ENCODE peak calls at places on chromosomes 2 and 18, in six cellular contexts. One of them, this sample, is unnamed.

GRCh38 chr2:85324639-85325465 is 2.9 kb downstream of the TGOLN2 start:
- DNase-seq in AG09319: no peak
- DNase-seq in Calu3: peak
- DNase-seq in neural crest cell: no peak
- DNase-seq in left lung: no peak
- DNase-seq in lower lobe of right lung: no peak
- DNase-seq in this sample: no peak

GRCh38 chr2:121073320-121074210 is 211.4 kb downstream of the TFCP2L1 start:
- DNase-seq in AG09319: no peak
- DNase-seq in Calu3: no peak
- DNase-seq in neural crest cell: no peak
- DNase-seq in left lung: peak
- DNase-seq in lower lobe of right lung: no peak
- DNase-seq in this sample: no peak

GRCh38 chr2:51218057-51218456 is 186.1 kb upstream of the NRXN1 start:
- DNase-seq in AG09319: no peak
- DNase-seq in Calu3: no peak
- DNase-seq in neural crest cell: no peak
- DNase-seq in left lung: no peak
- DNase-seq in lower lobe of right lung: no peak
- DNase-seq in this sample: no peak

GRCh38 chr2:201938151-201938815 is 95.4 kb upstream of the FZD7 start:
- DNase-seq in AG09319: no peak
- DNase-seq in Calu3: peak
- DNase-seq in neural crest cell: no peak
- DNase-seq in left lung: no peak
- DNase-seq in lower lobe of right lung: no peak
- DNase-seq in this sample: no peak

GRCh38 chr18:77063256-77063655 is 69.3 kb downstream of the MBP start:
- DNase-seq in AG09319: no peak
- DNase-seq in Calu3: no peak
- DNase-seq in neural crest cell: no peak
- DNase-seq in left lung: no peak
- DNase-seq in lower lobe of right lung: peak
- DNase-seq in this sample: no peak

GRCh38 chr18:25425030-25425429 is 73.1 kb upstream of the ZNF521 start:
- DNase-seq in AG09319: no peak
- DNase-seq in Calu3: no peak
- DNase-seq in neural crest cell: no peak
- DNase-seq in left lung: no peak
- DNase-seq in lower lobe of right lung: no peak
- DNase-seq in this sample: no peak

GRCh38 chr2:224103603-224104002 is 64.5 kb upstream of the SERPINE2 start:
- DNase-seq in AG09319: no peak
- DNase-seq in Calu3: no peak
- DNase-seq in neural crest cell: no peak
- DNase-seq in left lung: no peak
- DNase-seq in lower lobe of right lung: no peak
- DNase-seq in this sample: no peak

GRCh38 chr18:269480-270090 is 1.7 kb upstream of the THOC1 start:
- DNase-seq in AG09319: no peak
- DNase-seq in Calu3: no peak
- DNase-seq in neural crest cell: no peak
- DNase-seq in left lung: no peak
- DNase-seq in lower lobe of right lung: no peak
- DNase-seq in this sample: no peak

GRCh38 chr2:137797630-137798029 is 166.6 kb upstream of the HNMT start:
- DNase-seq in AG09319: no peak
- DNase-seq in Calu3: no peak
- DNase-seq in neural crest cell: no peak
- DNase-seq in left lung: no peak
- DNase-seq in lower lobe of right lung: no peak
- DNase-seq in this sample: no peak

GRCh38 chr2:202671317-202672035 is 36.7 kb downstream of the FAM117B start:
- DNase-seq in AG09319: no peak
- DNase-seq in Calu3: no peak
- DNase-seq in neural crest cell: no peak
- DNase-seq in left lung: no peak
- DNase-seq in lower lobe of right lung: no peak
- DNase-seq in this sample: no peak

GRCh38 chr18:65788373-65788772 is 37.6 kb downstream of the CDH7 start:
- DNase-seq in AG09319: no peak
- DNase-seq in Calu3: peak
- DNase-seq in neural crest cell: no peak
- DNase-seq in left lung: no peak
- DNase-seq in lower lobe of right lung: no peak
- DNase-seq in this sample: no peak

DNA sequence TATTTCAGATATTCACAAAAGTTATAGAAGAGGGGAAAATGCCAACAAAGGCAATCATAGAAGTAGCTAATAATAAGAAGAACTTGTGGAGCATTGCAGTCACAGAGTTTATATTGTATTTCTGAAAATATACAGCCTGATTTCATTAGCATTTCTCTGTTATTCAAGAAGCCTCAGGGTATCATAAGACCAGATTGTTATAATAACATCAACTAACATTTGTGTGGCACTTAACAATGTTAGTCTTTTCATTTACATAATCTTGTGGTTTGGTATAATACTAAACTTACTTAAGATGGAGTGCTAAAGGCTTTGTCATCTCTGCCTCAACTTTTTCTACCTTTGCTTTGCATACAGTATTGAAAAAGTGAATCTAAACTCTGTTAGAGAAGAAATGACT is 61.6 kb upstream of the TACR1 start:
- DNase-seq in AG09319: no peak
- DNase-seq in Calu3: no peak
- DNase-seq in neural crest cell: no peak
- DNase-seq in left lung: no peak
- DNase-seq in lower lobe of right lung: no peak
- DNase-seq in this sample: no peak
- TF ChIP-seq CTCF in AG09319: no peak
- TF ChIP-seq CTCF in Calu3: no peak
- TF ChIP-seq CTCF in neural crest cell: no peak
- TF ChIP-seq CTCF in left lung: no peak
- TF ChIP-seq CTCF in lower lobe of right lung: no peak
- TF ChIP-seq CTCF in this sample: no peak

GRCh38 chr2:55157474-55157884 is 74.6 kb downstream of the CLHC1 start:
- DNase-seq in AG09319: no peak
- DNase-seq in Calu3: no peak
- DNase-seq in neural crest cell: no peak
- DNase-seq in left lung: no peak
- DNase-seq in lower lobe of right lung: no peak
- DNase-seq in this sample: peak
- TF ChIP-seq CTCF in AG09319: no peak
- TF ChIP-seq CTCF in Calu3: no peak
- TF ChIP-seq CTCF in neural crest cell: no peak
- TF ChIP-seq CTCF in left lung: no peak
- TF ChIP-seq CTCF in lower lobe of right lung: peak
- TF ChIP-seq CTCF in this sample: peak

DNA sequence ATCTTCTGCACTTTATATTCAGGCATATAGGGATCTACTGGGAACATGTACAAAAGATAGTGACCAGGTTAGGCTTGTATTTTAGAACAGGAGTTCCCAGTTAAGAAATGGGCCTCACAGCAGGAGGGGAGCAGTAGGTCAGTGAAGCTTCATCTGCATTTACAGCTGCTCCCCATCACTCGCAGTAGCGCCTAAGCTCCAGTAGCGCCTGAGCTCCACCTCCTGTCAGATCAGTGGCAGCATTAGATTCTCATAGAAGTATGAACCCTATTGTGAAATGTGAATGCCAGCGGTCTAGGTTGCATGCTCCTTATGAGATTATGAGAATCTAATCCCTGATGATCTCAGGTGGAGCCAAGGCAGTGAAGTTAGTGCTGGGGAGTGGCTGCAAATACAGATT is 224.4 kb upstream of the CYRIA start:
- DNase-seq in AG09319: no peak
- DNase-seq in Calu3: no peak
- DNase-seq in neural crest cell: no peak
- DNase-seq in left lung: no peak
- DNase-seq in lower lobe of right lung: no peak
- DNase-seq in this sample: no peak
- TF ChIP-seq CTCF in AG09319: no peak
- TF ChIP-seq CTCF in Calu3: no peak
- TF ChIP-seq CTCF in neural crest cell: no peak
- TF ChIP-seq CTCF in left lung: no peak
- TF ChIP-seq CTCF in lower lobe of right lung: no peak
- TF ChIP-seq CTCF in this sample: no peak

DNA sequence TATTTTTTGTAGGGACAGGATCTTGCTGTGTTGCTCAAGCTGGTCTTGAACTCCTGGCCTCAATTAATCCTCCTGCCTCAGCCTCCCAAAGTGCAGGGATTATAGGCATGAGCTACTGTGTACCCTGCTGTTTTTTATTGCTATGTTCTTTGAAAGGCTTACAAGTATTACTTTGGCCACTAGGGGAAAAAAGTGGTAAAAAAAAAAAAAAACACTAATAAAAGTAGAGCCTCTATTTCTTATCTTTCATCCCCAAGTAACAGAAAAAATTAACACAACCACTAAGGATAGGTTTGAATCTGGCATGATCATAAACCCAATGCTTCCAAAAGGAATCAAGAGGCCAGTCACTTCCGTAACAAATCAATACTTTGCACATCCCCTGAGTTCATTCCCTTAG is 11.6 kb downstream of the NOL10 start:
- DNase-seq in AG09319: no peak
- DNase-seq in Calu3: no peak
- DNase-seq in neural crest cell: no peak
- DNase-seq in left lung: no peak
- DNase-seq in lower lobe of right lung: no peak
- DNase-seq in this sample: no peak
- TF ChIP-seq CTCF in AG09319: no peak
- TF ChIP-seq CTCF in Calu3: peak
- TF ChIP-seq CTCF in neural crest cell: peak
- TF ChIP-seq CTCF in left lung: no peak
- TF ChIP-seq CTCF in lower lobe of right lung: no peak
- TF ChIP-seq CTCF in this sample: peak

This sample was measured in HFFc6.